ENCODE peak calls at places on chromosomes 1 and 21, in six cellular contexts. One of them, this sample, is unnamed.

GRCh38 chr21:42137191-42137913 is 66.2 kb downstream of the UMODL1 start:
- DNase-seq in activated CD8-positive, alpha-beta memory T cell treated with anti-CD3 and anti-CD28 coated beads for 24 hours: no peak
- DNase-seq in NB4: no peak
- DNase-seq in cardiac fibroblast: no peak
- DNase-seq in germinal center: no peak
- DNase-seq in SIG-M5: no peak
- DNase-seq in this sample: no peak

GRCh38 chr21:38377165-38378093 is 120.6 kb downstream of the KCNJ15 start:
- DNase-seq in activated CD8-positive, alpha-beta memory T cell treated with anti-CD3 and anti-CD28 coated beads for 24 hours: no peak
- DNase-seq in NB4: peak; percentile 42
- DNase-seq in cardiac fibroblast: no peak
- DNase-seq in germinal center: no peak
- DNase-seq in SIG-M5: no peak
- DNase-seq in this sample: no peak

GRCh38 chr21:15063821-15064575 is 802 bp downstream of the NRIP1 start:
- DNase-seq in activated CD8-positive, alpha-beta memory T cell treated with anti-CD3 and anti-CD28 coated beads for 24 hours: peak; percentile 83
- DNase-seq in NB4: no peak
- DNase-seq in cardiac fibroblast: peak; percentile 46
- DNase-seq in germinal center: no peak
- DNase-seq in SIG-M5: no peak
- DNase-seq in this sample: no peak

GRCh38 chr1:203462878-203463277 is 12.7 kb upstream of the PRELP start:
- DNase-seq in activated CD8-positive, alpha-beta memory T cell treated with anti-CD3 and anti-CD28 coated beads for 24 hours: no peak
- DNase-seq in NB4: no peak
- DNase-seq in cardiac fibroblast: peak; percentile 86
- DNase-seq in germinal center: no peak
- DNase-seq in SIG-M5: no peak
- DNase-seq in this sample: peak; percentile 78

GRCh38 chr1:92096317-92096716 is 16.2 kb downstream of the BTBD8 start:
- DNase-seq in activated CD8-positive, alpha-beta memory T cell treated with anti-CD3 and anti-CD28 coated beads for 24 hours: no peak
- DNase-seq in NB4: peak; percentile 84
- DNase-seq in cardiac fibroblast: peak; percentile 55
- DNase-seq in germinal center: no peak
- DNase-seq in SIG-M5: peak; percentile 86
- DNase-seq in this sample: peak; percentile 44

GRCh38 chr1:119294199-119294598 is 74.4 kb upstream of the HAO2 start:
- DNase-seq in activated CD8-positive, alpha-beta memory T cell treated with anti-CD3 and anti-CD28 coated beads for 24 hours: no peak
- DNase-seq in NB4: no peak
- DNase-seq in cardiac fibroblast: no peak
- DNase-seq in germinal center: no peak
- DNase-seq in SIG-M5: no peak
- DNase-seq in this sample: no peak

GRCh38 chr1:156860113-156860638 is 489 bp upstream of the NTRK1 start:
- DNase-seq in activated CD8-positive, alpha-beta memory T cell treated with anti-CD3 and anti-CD28 coated beads for 24 hours: peak; percentile 87
- DNase-seq in NB4: peak; percentile 60
- DNase-seq in cardiac fibroblast: peak; percentile 59
- DNase-seq in germinal center: peak; percentile 73
- DNase-seq in SIG-M5: no peak
- DNase-seq in this sample: peak; percentile 31

GRCh38 chr1:30315185-30315960 is 408.0 kb downstream of the MATN1 start:
- DNase-seq in activated CD8-positive, alpha-beta memory T cell treated with anti-CD3 and anti-CD28 coated beads for 24 hours: peak; percentile 47
- DNase-seq in NB4: peak; percentile 9
- DNase-seq in cardiac fibroblast: no peak
- DNase-seq in germinal center: no peak
- DNase-seq in SIG-M5: no peak
- DNase-seq in this sample: peak; percentile 10

GRCh38 chr1:232248276-232248803 is 381.6 kb downstream of the SIPA1L2 start:
- DNase-seq in activated CD8-positive, alpha-beta memory T cell treated with anti-CD3 and anti-CD28 coated beads for 24 hours: no peak
- DNase-seq in NB4: no peak
- DNase-seq in cardiac fibroblast: no peak
- DNase-seq in germinal center: no peak
- DNase-seq in SIG-M5: no peak
- DNase-seq in this sample: no peak

GRCh38 chr1:228544021-228544850 is 57.1 kb downstream of the RNF187 start:
- DNase-seq in activated CD8-positive, alpha-beta memory T cell treated with anti-CD3 and anti-CD28 coated beads for 24 hours: no peak
- DNase-seq in NB4: no peak
- DNase-seq in cardiac fibroblast: no peak
- DNase-seq in germinal center: no peak
- DNase-seq in SIG-M5: no peak
- DNase-seq in this sample: no peak

GRCh38 chr1:223133301-223133823 is 9.7 kb downstream of the TLR5 start:
- DNase-seq in activated CD8-positive, alpha-beta memory T cell treated with anti-CD3 and anti-CD28 coated beads for 24 hours: no peak
- DNase-seq in NB4: no peak
- DNase-seq in cardiac fibroblast: no peak
- DNase-seq in germinal center: no peak
- DNase-seq in SIG-M5: no peak
- DNase-seq in this sample: no peak

GRCh38 chr1:182101415-182102041 is 40.0 kb upstream of the ZNF648 start:
- DNase-seq in activated CD8-positive, alpha-beta memory T cell treated with anti-CD3 and anti-CD28 coated beads for 24 hours: no peak
- DNase-seq in NB4: no peak
- DNase-seq in cardiac fibroblast: no peak
- DNase-seq in germinal center: no peak
- DNase-seq in SIG-M5: no peak
- DNase-seq in this sample: no peak

GRCh38 chr21:16007933-16008332 is 278.2 kb downstream of the USP25 start:
- DNase-seq in activated CD8-positive, alpha-beta memory T cell treated with anti-CD3 and anti-CD28 coated beads for 24 hours: no peak
- DNase-seq in NB4: no peak
- DNase-seq in cardiac fibroblast: no peak
- DNase-seq in germinal center: no peak
- DNase-seq in SIG-M5: no peak
- DNase-seq in this sample: no peak

GRCh38 chr1:32766328-32766972 is 50.7 kb downstream of the YARS1 start:
- DNase-seq in activated CD8-positive, alpha-beta memory T cell treated with anti-CD3 and anti-CD28 coated beads for 24 hours: no peak
- DNase-seq in NB4: no peak
- DNase-seq in cardiac fibroblast: no peak
- DNase-seq in germinal center: no peak
- DNase-seq in SIG-M5: no peak
- DNase-seq in this sample: no peak

GRCh38 chr1:91611498-91611917 is 110.9 kb downstream of the CDC7 start:
- DNase-seq in activated CD8-positive, alpha-beta memory T cell treated with anti-CD3 and anti-CD28 coated beads for 24 hours: no peak
- DNase-seq in NB4: no peak
- DNase-seq in cardiac fibroblast: peak; percentile 18
- DNase-seq in germinal center: no peak
- DNase-seq in SIG-M5: no peak
- DNase-seq in this sample: peak; percentile 39

GRCh38 chr1:246151796-246152434 is 355.2 kb downstream of the SMYD3 start:
- DNase-seq in activated CD8-positive, alpha-beta memory T cell treated with anti-CD3 and anti-CD28 coated beads for 24 hours: no peak
- DNase-seq in NB4: no peak
- DNase-seq in cardiac fibroblast: no peak
- DNase-seq in germinal center: no peak
- DNase-seq in SIG-M5: no peak
- DNase-seq in this sample: peak; percentile 15

GRCh38 chr1:37890378-37891014 is 31.1 kb upstream of the MTF1 start:
- DNase-seq in activated CD8-positive, alpha-beta memory T cell treated with anti-CD3 and anti-CD28 coated beads for 24 hours: no peak
- DNase-seq in NB4: peak; percentile 67
- DNase-seq in cardiac fibroblast: peak; percentile 68
- DNase-seq in germinal center: peak; percentile 52
- DNase-seq in SIG-M5: no peak
- DNase-seq in this sample: peak; percentile 62

GRCh38 chr1:15153184-15153841 is at the start of gene TMEM51:
- DNase-seq in activated CD8-positive, alpha-beta memory T cell treated with anti-CD3 and anti-CD28 coated beads for 24 hours: no peak
- DNase-seq in NB4: no peak
- DNase-seq in cardiac fibroblast: peak; percentile 40
- DNase-seq in germinal center: no peak
- DNase-seq in SIG-M5: no peak
- DNase-seq in this sample: peak; percentile 30

GRCh38 chr1:21362096-21362495 is 71.8 kb upstream of the ECE1 start:
- DNase-seq in activated CD8-positive, alpha-beta memory T cell treated with anti-CD3 and anti-CD28 coated beads for 24 hours: no peak
- DNase-seq in NB4: no peak
- DNase-seq in cardiac fibroblast: no peak
- DNase-seq in germinal center: no peak
- DNase-seq in SIG-M5: no peak
- DNase-seq in this sample: no peak

GRCh38 chr1:166080277-166080964 is 86.4 kb downstream of the FAM78B start:
- DNase-seq in activated CD8-positive, alpha-beta memory T cell treated with anti-CD3 and anti-CD28 coated beads for 24 hours: no peak
- DNase-seq in NB4: peak; percentile 5
- DNase-seq in cardiac fibroblast: no peak
- DNase-seq in germinal center: no peak
- DNase-seq in SIG-M5: no peak
- DNase-seq in this sample: no peak

GRCh38 chr1:99365121-99365520 is 100.8 kb downstream of the PLPPR4 start:
- DNase-seq in activated CD8-positive, alpha-beta memory T cell treated with anti-CD3 and anti-CD28 coated beads for 24 hours: no peak
- DNase-seq in NB4: no peak
- DNase-seq in cardiac fibroblast: no peak
- DNase-seq in germinal center: no peak
- DNase-seq in SIG-M5: no peak
- DNase-seq in this sample: no peak

GRCh38 chr1:208192989-208193388 is 51.2 kb downstream of the PLXNA2 start:
- DNase-seq in activated CD8-positive, alpha-beta memory T cell treated with anti-CD3 and anti-CD28 coated beads for 24 hours: no peak
- DNase-seq in NB4: no peak
- DNase-seq in cardiac fibroblast: peak; percentile 66
- DNase-seq in germinal center: no peak
- DNase-seq in SIG-M5: no peak
- DNase-seq in this sample: peak; percentile 74

GRCh38 chr1:248861621-248862020 is 2.7 kb upstream of the ZNF692 start:
- DNase-seq in activated CD8-positive, alpha-beta memory T cell treated with anti-CD3 and anti-CD28 coated beads for 24 hours: no peak
- DNase-seq in NB4: no peak
- DNase-seq in cardiac fibroblast: no peak
- DNase-seq in germinal center: no peak
- DNase-seq in SIG-M5: no peak
- DNase-seq in this sample: no peak

GRCh38 chr1:240415532-240415931 is 196.4 kb downstream of the GREM2 start:
- DNase-seq in activated CD8-positive, alpha-beta memory T cell treated with anti-CD3 and anti-CD28 coated beads for 24 hours: no peak
- DNase-seq in NB4: no peak
- DNase-seq in cardiac fibroblast: no peak
- DNase-seq in germinal center: no peak
- DNase-seq in SIG-M5: no peak
- DNase-seq in this sample: no peak

GRCh38 chr1:7893529-7894180 is 40.8 kb upstream of the UTS2 start:
- DNase-seq in activated CD8-positive, alpha-beta memory T cell treated with anti-CD3 and anti-CD28 coated beads for 24 hours: no peak
- DNase-seq in NB4: no peak
- DNase-seq in cardiac fibroblast: peak; percentile 72
- DNase-seq in germinal center: no peak
- DNase-seq in SIG-M5: no peak
- DNase-seq in this sample: peak; percentile 84

GRCh38 chr1:79376106-79376505 is 369.6 kb upstream of the ADGRL4 start:
- DNase-seq in activated CD8-positive, alpha-beta memory T cell treated with anti-CD3 and anti-CD28 coated beads for 24 hours: no peak
- DNase-seq in NB4: no peak
- DNase-seq in cardiac fibroblast: peak; percentile 16
- DNase-seq in germinal center: no peak
- DNase-seq in SIG-M5: no peak
- DNase-seq in this sample: peak; percentile 5

GRCh38 chr1:44784094-44785026 is 3.6 kb downstream of the BEST4 start:
- DNase-seq in activated CD8-positive, alpha-beta memory T cell treated with anti-CD3 and anti-CD28 coated beads for 24 hours: peak; percentile 79
- DNase-seq in NB4: peak; percentile 30
- DNase-seq in cardiac fibroblast: no peak
- DNase-seq in germinal center: no peak
- DNase-seq in SIG-M5: no peak
- DNase-seq in this sample: no peak

GRCh38 chr1:238562376-238562775 is 671.7 kb upstream of the ZP4 start:
- DNase-seq in activated CD8-positive, alpha-beta memory T cell treated with anti-CD3 and anti-CD28 coated beads for 24 hours: no peak
- DNase-seq in NB4: no peak
- DNase-seq in cardiac fibroblast: peak; percentile 47
- DNase-seq in germinal center: no peak
- DNase-seq in SIG-M5: no peak
- DNase-seq in this sample: peak; percentile 47

GRCh38 chr1:41613646-41614592 is 129.4 kb upstream of the EDN2 start:
- DNase-seq in activated CD8-positive, alpha-beta memory T cell treated with anti-CD3 and anti-CD28 coated beads for 24 hours: no peak
- DNase-seq in NB4: peak; percentile 25
- DNase-seq in cardiac fibroblast: peak; percentile 85
- DNase-seq in germinal center: no peak
- DNase-seq in SIG-M5: no peak
- DNase-seq in this sample: peak; percentile 75

This sample was measured in fibroblast of mammary gland.